ENCODE peak calls at places on chromosomes 4 and X, in five cellular contexts. V, U, M, I and G are unnamed samples.

GRCh38 chr4:109079731-109080130 is 222.7 kb downstream of the COL25A1 start:
- DNase-seq in V (no peak), U (no peak), M (no peak), I (no peak), G (no peak)

GRCh38 chr4:41294445-41295062 is 37.8 kb downstream of the UCHL1 start:
- DNase-seq in V (no peak), U (no peak), M (peak), I (no peak), G (no peak)

GRCh38 chr4:121272526-121272925 is 108.3 kb downstream of the QRFPR start:
- DNase-seq in V (no peak), U (no peak), M (no peak), I (no peak), G (peak)

GRCh38 chrX:119208401-119209057 is 27.6 kb upstream of the PGRMC1 start:
- DNase-seq in V (no peak), U (no peak), M (no peak), I (no peak), G (no peak)

GRCh38 chrX:130224810-130225209 is 43.9 kb downstream of the ZNF280C start:
- DNase-seq in V (no peak), U (no peak), M (no peak), I (no peak), G (no peak)

GRCh38 chr4:18850763-18851331 is 829.3 kb upstream of the LCORL start:
- DNase-seq in V (no peak), U (no peak), M (no peak), I (no peak), G (no peak)

GRCh38 chrX:104987063-104987462 is 233.4 kb downstream of the TEX13A start:
- DNase-seq in V (no peak), U (no peak), M (no peak), I (no peak), G (no peak)

GRCh38 chrX:118726887-118727685 is at the start of gene IL13RA1:
- DNase-seq in V (peak), U (peak), M (peak), I (no peak), G (no peak)

GRCh38 chr4:111838406-111838930 is 306.8 kb upstream of the FAM241A start:
- DNase-seq in V (no peak), U (no peak), M (no peak), I (no peak), G (no peak)

GRCh38 chr4:137470806-137471205 is 61.5 kb downstream of the PCDH18 start:
- DNase-seq in V (no peak), U (no peak), M (no peak), I (no peak), G (no peak)

GRCh38 chr4:85883180-85883579 is 408.2 kb downstream of the ARHGAP24 start:
- DNase-seq in V (no peak), U (no peak), M (no peak), I (no peak), G (no peak)

GRCh38 chrX:552496-552895 is 78.1 kb upstream of the SHOX start:
- DNase-seq in V (no peak), U (no peak), M (no peak), I (no peak), G (no peak)

GRCh38 chr4:120680647-120681228 is 241.8 kb downstream of the PRDM5 start:
- DNase-seq in V (no peak), U (no peak), M (no peak), I (no peak), G (no peak)

GRCh38 chr4:117577686-117578085 is 456.6 kb upstream of the NDST3 start:
- DNase-seq in V (no peak), U (no peak), M (no peak), I (no peak), G (peak)

GRCh38 chr4:8547108-8547911 is 32.9 kb upstream of the GPR78 start:
- DNase-seq in V (peak), U (no peak), M (peak), I (no peak), G (no peak)

GRCh38 chr4:75327804-75328512 is 186.2 kb downstream of the RCHY1 start:
- DNase-seq in V (no peak), U (peak), M (no peak), I (no peak), G (no peak)

GRCh38 chrX:47571215-47571614 is 10.2 kb downstream of the ARAF start:
- DNase-seq in V (no peak), U (no peak), M (no peak), I (no peak), G (no peak)

GRCh38 chr4:7171191-7171900 is 21.0 kb upstream of the SORCS2 start:
- DNase-seq in V (peak), U (no peak), M (no peak), I (no peak), G (no peak)

GRCh38 chr4:108118505-108118904 is 50.2 kb downstream of the LEF1 start:
- DNase-seq in V (no peak), U (no peak), M (no peak), I (no peak), G (no peak)

GRCh38 chrX:129771266-129771995 is 8.3 kb upstream of the SASH3 start:
- DNase-seq in V (no peak), U (no peak), M (no peak), I (no peak), G (no peak)

GRCh38 chrX:71996826-71997225 is 86.2 kb downstream of the NHSL2 start:
- DNase-seq in V (peak), U (peak), M (no peak), I (peak), G (no peak)

GRCh38 chr4:107719211-107719926 is 665 bp downstream of the PAPSS1 start:
- DNase-seq in V (peak), U (no peak), M (peak), I (no peak), G (no peak)